ENCODE peak calls at places on chromosomes 12 and 14, in nine cellular contexts. H is B cell, P is GM20000, Z is GM04503, I is progenitor cell of endocrine pancreas, R is transverse colon, K is heart left ventricle, C is fibroblast of lung, G is T follicular helper cell. S is an unnamed sample.

GRCh38 chr14:75040959-75041358 is 10.3 kb downstream of the MLH3 start:
- DNase-seq in H (no peak), P (no peak), Z (no peak), I (no peak), R (no peak), K (no peak), C (no peak), G (no peak), S (no peak)

GRCh38 chr12:118358607-118359540 is 13.8 kb downstream of the TAOK3 start:
- DNase-seq in H (no peak), P (peak), Z (no peak), I (no peak), R (no peak), K (no peak), C (no peak), G (no peak), S (no peak)

GRCh38 chr12:13941258-13942249 is 39.8 kb downstream of the GRIN2B start:
- DNase-seq in H (no peak), P (peak), Z (peak), I (peak), R (peak), K (peak), C (peak), G (no peak), S (no peak)

GRCh38 chr14:89956294-89957009 is 725 bp downstream of the TDP1 start:
- DNase-seq in H (peak), P (peak), Z (peak), I (peak), R (peak), K (peak), C (peak), G (peak), S (peak)

GRCh38 chr12:57842342-57843294 is 3.9 kb downstream of the CTDSP2 start:
- DNase-seq in H (no peak), P (no peak), Z (no peak), I (no peak), R (peak), K (no peak), C (no peak), G (peak), S (no peak)

GRCh38 chr12:111458773-111459172 is 53.0 kb downstream of the SH2B3 start:
- DNase-seq in H (no peak), P (no peak), Z (no peak), I (no peak), R (no peak), K (no peak), C (no peak), G (no peak), S (no peak)

GRCh38 chr12:127145929-127146789 is 1120.8 kb upstream of the TMEM132C start:
- DNase-seq in H (no peak), P (no peak), Z (no peak), I (no peak), R (peak), K (peak), C (peak), G (peak), S (peak)

GRCh38 chr12:12047682-12048081 is 23.1 kb upstream of the BCL2L14 start:
- DNase-seq in H (no peak), P (no peak), Z (no peak), I (no peak), R (no peak), K (no peak), C (no peak), G (no peak), S (no peak)

GRCh38 chr12:125356111-125356510 is 290.9 kb downstream of the AACS start:
- DNase-seq in H (no peak), P (no peak), Z (no peak), I (no peak), R (no peak), K (no peak), C (no peak), G (no peak), S (no peak)

GRCh38 chr12:84738481-84738972 is 174.1 kb downstream of the SLC6A15 start:
- DNase-seq in H (no peak), P (no peak), Z (peak), I (no peak), R (no peak), K (no peak), C (peak), G (no peak), S (no peak)

GRCh38 chr14:65277027-65277426 is 135.5 kb upstream of the FUT8 start:
- DNase-seq in H (no peak), P (no peak), Z (no peak), I (no peak), R (no peak), K (no peak), C (peak), G (no peak), S (no peak)

GRCh38 chr12:40054554-40055226 is 51.2 kb downstream of the SLC2A13 start:
- DNase-seq in H (no peak), P (no peak), Z (peak), I (no peak), R (peak), K (no peak), C (peak), G (no peak), S (no peak)

GRCh38 chr14:91078095-91078737 is 17.8 kb upstream of the RPS6KA5 start:
- DNase-seq in H (no peak), P (peak), Z (no peak), I (no peak), R (no peak), K (no peak), C (no peak), G (peak), S (peak)

GRCh38 chr14:38053684-38054083 is 154.0 kb upstream of the SSTR1 start:
- DNase-seq in H (no peak), P (no peak), Z (no peak), I (no peak), R (no peak), K (no peak), C (no peak), G (no peak), S (no peak)

GRCh38 chr12:49809369-49810158 is 18.6 kb downstream of the NCKAP5L start:
- DNase-seq in H (no peak), P (no peak), Z (no peak), I (no peak), R (no peak), K (no peak), C (peak), G (no peak), S (no peak)

GRCh38 chr12:122350444-122350843 is 72.0 kb downstream of the CLIP1 start:
- DNase-seq in H (no peak), P (no peak), Z (peak), I (no peak), R (no peak), K (peak), C (peak), G (no peak), S (no peak)

GRCh38 chr12:95319694-95320331 is 102.2 kb downstream of the VEZT start:
- DNase-seq in H (no peak), P (no peak), Z (no peak), I (no peak), R (no peak), K (no peak), C (no peak), G (no peak), S (no peak)

GRCh38 chr12:116466536-116466935 is 92.6 kb upstream of the MAP1LC3B2 start:
- DNase-seq in H (no peak), P (no peak), Z (no peak), I (no peak), R (no peak), K (no peak), C (peak), G (no peak), S (no peak)

GRCh38 chr14:39434401-39434800 is 2.2 kb upstream of the FBXO33 start:
- DNase-seq in H (no peak), P (no peak), Z (no peak), I (no peak), R (no peak), K (no peak), C (no peak), G (no peak), S (no peak)